ENCODE peak calls at places on chromosome 11, in four cellular contexts. E is right atrium auricular region, X is A549, F is fibroblast of lung. W is an unnamed sample. For H3K4me1, the result is how much of the 10 kb centered on the place peaks cover.

GRCh38 chr11:119641991-119642745 is 86.8 kb downstream of the NECTIN1 start:
- DNase-seq in E (no peak), X (peak), F (peak), W (no peak)

GRCh38 chr11:3166268-3167142 is 1.4 kb upstream of the OSBPL5 start:
- DNase-seq in E (no peak), X (no peak), F (no peak), W (peak)

GRCh38 chr11:74754507-74755255 is 6.0 kb downstream of the RNF169 start:
- DNase-seq in E (no peak), X (peak), F (peak), W (no peak)

GRCh38 chr11:125022551-125022950 is 40.6 kb upstream of the SLC37A2 start:
- DNase-seq in E (no peak), X (no peak), F (no peak), W (no peak)

GRCh38 chr11:110786226-110786902 is 74.1 kb upstream of the ARHGAP20 start:
- DNase-seq in E (no peak), X (no peak), F (no peak), W (no peak)

GRCh38 chr11:68295940-68296339 is 16.5 kb upstream of the LRP5 start:
- DNase-seq in E (no peak), X (no peak), F (no peak), W (no peak)

GRCh38 chr11:21625982-21626381 is 566.9 kb upstream of the ANO5 start:
- DNase-seq in E (peak), X (no peak), F (no peak), W (no peak)

GRCh38 chr11:64741393-64742086 is 2.4 kb downstream of the RASGRP2 start:
- DNase-seq in E (no peak), X (no peak), F (no peak), W (no peak)

GRCh38 chr11:110522456-110522855 is 92.7 kb downstream of the FDX1 start:
- DNase-seq in E (no peak), X (no peak), F (no peak), W (no peak)

GRCh38 chr11:32107647-32108046 is 16.8 kb downstream of the RCN1 start:
- DNase-seq in E (no peak), X (no peak), F (no peak), W (no peak)

GRCh38 chr11:32108576-32108975 is 17.7 kb downstream of the RCN1 start:
- DNase-seq in E (no peak), X (no peak), F (no peak), W (no peak)

GRCh38 chr11:32109138-32109537 is 18.3 kb downstream of the RCN1 start:
- DNase-seq in E (no peak), X (no peak), F (peak), W (no peak)

GRCh38 chr11:32103941-32104340 is 13.1 kb downstream of the RCN1 start:
- DNase-seq in E (no peak), X (no peak), F (no peak), W (no peak)

GRCh38 chr11:32105871-32106312 is 15.0 kb downstream of the RCN1 start:
- DNase-seq in E (no peak), X (no peak), F (no peak), W (no peak)
- H3K27ac ChIP-seq in E (no peak), X (no peak), F (no peak), W (no peak)

GRCh38 chr11:27358306-27358705 is 4.7 kb downstream of the CCDC34 start:
- DNase-seq in E (no peak), X (no peak), F (peak), W (no peak)

GRCh38 chr11:27363576-27364115 is 631 bp upstream of the CCDC34 start:
- DNase-seq in E (no peak), X (no peak), F (no peak), W (no peak)

GRCh38 chr11:27367881-27368280 is 4.9 kb upstream of the CCDC34 start:
- DNase-seq in E (no peak), X (no peak), F (no peak), W (no peak)

GRCh38 chr11:27362032-27362431 is 983 bp downstream of the CCDC34 start:
- DNase-seq in E (no peak), X (no peak), F (no peak), W (no peak)

GRCh38 chr11:27362749-27363575 is at the start of gene CCDC34:
- DNase-seq in E (peak), X (peak), F (peak), W (peak)
- H3K4me1 ChIP-seq in E (under half), X (half or more), F (under half), W (under half)

GRCh38 chr11:86951706-86952105 is 3.5 kb downstream of the FZD4 start:
- DNase-seq in E (no peak), X (no peak), F (no peak), W (no peak)

GRCh38 chr11:86948733-86949132 is 6.5 kb downstream of the FZD4 start:
- DNase-seq in E (no peak), X (no peak), F (no peak), W (no peak)

GRCh38 chr11:86947541-86947940 is 7.7 kb downstream of the FZD4 start:
- DNase-seq in E (no peak), X (no peak), F (peak), W (no peak)

GRCh38 chr11:86952221-86952875 is 2.8 kb downstream of the FZD4 start:
- DNase-seq in E (no peak), X (no peak), F (no peak), W (no peak)

DNA sequence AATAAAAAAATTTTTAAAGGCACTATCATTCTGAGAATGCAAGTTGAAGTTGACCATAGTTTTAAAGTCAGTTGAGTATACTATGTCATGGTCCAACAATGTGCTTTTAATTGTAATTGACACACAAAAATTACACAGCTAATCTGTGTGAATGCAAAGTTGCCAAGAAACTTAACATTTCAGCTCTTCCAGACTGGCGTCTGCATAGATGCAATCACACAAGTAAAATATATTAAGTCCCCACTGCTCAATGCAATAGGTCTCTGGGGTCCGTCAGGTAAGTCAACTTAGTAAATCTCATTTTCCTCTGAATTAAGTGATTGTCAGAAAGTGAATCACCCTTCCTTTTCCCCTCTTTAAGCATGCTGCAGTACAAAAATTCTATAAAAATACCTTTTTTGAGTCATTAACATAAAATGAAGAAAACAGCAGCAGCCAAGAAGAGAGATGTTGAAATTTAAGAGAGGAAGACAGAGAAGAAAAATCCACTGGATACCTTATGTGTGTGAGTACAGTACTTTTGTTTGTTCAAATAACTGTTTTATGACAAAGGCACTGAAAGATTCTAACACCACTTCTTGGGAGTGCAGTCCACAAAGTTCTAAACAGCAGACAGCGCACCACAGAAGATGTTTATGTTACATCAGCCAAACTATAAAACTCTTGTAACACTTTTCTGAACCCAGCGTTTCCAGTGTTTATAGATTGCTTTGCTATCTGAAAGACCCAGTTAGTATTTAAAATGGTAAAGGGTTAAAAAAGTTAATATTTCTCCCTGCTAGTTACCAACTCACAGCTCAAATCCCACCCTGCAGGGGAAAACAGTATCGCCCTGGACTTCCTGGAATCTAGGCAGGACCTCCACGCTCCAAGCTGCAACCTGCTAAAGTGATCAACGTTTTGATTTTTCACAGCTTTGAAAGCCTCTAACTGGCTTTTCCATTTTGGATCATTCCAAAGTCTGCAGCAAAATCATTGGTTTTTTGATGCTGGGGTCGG is 4.9 kb downstream of the FZD4 start:
- DNase-seq in E (no peak), X (no peak), F (peak), W (no peak)
- H3K4me3 ChIP-seq in E (peak), X (no peak), F (no peak), W (no peak)

GRCh38 chr11:45179686-45180085 is 33.2 kb downstream of the PRDM11 start:
- DNase-seq in E (no peak), X (no peak), F (no peak), W (no peak)
- H3K27ac ChIP-seq in E (peak), X (peak), F (no peak), W (no peak)